ENCODE peak calls at places on chromosomes 13 and 19, in six cellular contexts. One of them, this sample, is unnamed.

GRCh38 chr19:49149652-49150105 is 5.5 kb downstream of the HRC start:
- DNase-seq in H1: peak
- DNase-seq in HepG2: peak
- DNase-seq in HCT116: peak
- DNase-seq in K562: peak
- DNase-seq in SK-N-SH: peak
- DNase-seq in this sample: peak

GRCh38 chr13:32315255-32316029 is at the start of the genes BRCA2 and ZAR1L:
- DNase-seq in HepG2: peak
- DNase-seq in H1: peak
- DNase-seq in SK-N-SH: peak
- DNase-seq in K562: peak
- DNase-seq in HCT116: peak
- DNase-seq in this sample: peak

GRCh38 chr19:2337329-2337707 is 8.8 kb downstream of the SPPL2B start:
- DNase-seq in H1: peak
- DNase-seq in SK-N-SH: peak
- DNase-seq in K562: no peak
- DNase-seq in HCT116: no peak
- DNase-seq in HepG2: peak
- DNase-seq in this sample: no peak

GRCh38 chr19:15469513-15470297 is 5.4 kb upstream of the RASAL3 start:
- DNase-seq in HCT116: no peak
- DNase-seq in SK-N-SH: peak
- DNase-seq in HepG2: no peak
- DNase-seq in H1: peak
- DNase-seq in K562: no peak
- DNase-seq in this sample: no peak

GRCh38 chr13:111388851-111389500 is 68.5 kb downstream of the TEX29 start:
- DNase-seq in SK-N-SH: no peak
- DNase-seq in H1: no peak
- DNase-seq in K562: no peak
- DNase-seq in HepG2: no peak
- DNase-seq in HCT116: no peak
- DNase-seq in this sample: no peak

GRCh38 chr19:8320564-8321066 is 560 bp downstream of the NDUFA7 start:
- DNase-seq in HepG2: peak
- DNase-seq in K562: peak
- DNase-seq in H1: no peak
- DNase-seq in HCT116: no peak
- DNase-seq in SK-N-SH: no peak
- DNase-seq in this sample: no peak

GRCh38 chr13:39405596-39405995 is 197.4 kb downstream of the LHFPL6 start:
- DNase-seq in HepG2: no peak
- DNase-seq in HCT116: no peak
- DNase-seq in SK-N-SH: no peak
- DNase-seq in H1: no peak
- DNase-seq in K562: no peak
- DNase-seq in this sample: no peak

GRCh38 chr13:41694902-41695301 is 237.6 kb downstream of the RGCC start:
- DNase-seq in H1: no peak
- DNase-seq in SK-N-SH: no peak
- DNase-seq in K562: peak
- DNase-seq in HepG2: no peak
- DNase-seq in HCT116: peak
- DNase-seq in this sample: no peak

GRCh38 chr13:110546933-110547332 is 14.6 kb downstream of the RAB20 start:
- DNase-seq in H1: no peak
- DNase-seq in K562: no peak
- DNase-seq in HepG2: peak
- DNase-seq in HCT116: peak
- DNase-seq in SK-N-SH: no peak
- DNase-seq in this sample: no peak

DNA sequence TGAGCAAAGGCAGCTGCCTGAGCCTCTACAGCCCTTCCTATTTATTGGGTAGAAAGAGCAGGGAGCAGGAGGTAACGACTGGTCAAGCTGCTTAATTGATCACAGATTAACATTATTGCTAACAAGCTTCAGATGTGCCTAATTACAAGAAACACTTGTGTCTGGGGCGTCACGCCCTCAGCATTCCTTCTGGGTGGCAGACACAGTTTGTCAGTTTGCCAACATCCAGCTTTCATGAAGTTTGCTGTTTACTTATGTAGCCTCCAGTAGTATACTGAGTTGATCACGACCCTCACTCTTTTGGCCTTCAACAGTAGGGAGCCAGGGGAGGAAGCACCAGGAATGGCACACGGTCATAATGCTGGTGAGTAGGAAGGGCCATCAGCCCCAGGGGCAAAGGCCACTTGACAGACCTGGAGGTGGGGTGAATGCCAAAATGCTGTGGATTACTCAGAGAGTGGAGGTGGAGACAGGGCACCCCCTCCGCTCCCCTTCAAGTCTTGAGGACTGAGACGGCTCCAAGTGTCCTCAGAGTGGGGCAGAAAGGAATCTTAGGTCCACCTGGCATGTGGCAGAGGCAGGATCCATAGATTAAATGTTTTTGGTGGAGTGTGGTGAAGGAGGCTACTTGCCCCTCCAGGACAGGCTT is 34.9 kb upstream of the PSPC1 start:
- DNase-seq in H1: no peak
- DNase-seq in HepG2: no peak
- DNase-seq in K562: no peak
- DNase-seq in SK-N-SH: no peak
- DNase-seq in HCT116: no peak
- DNase-seq in this sample: no peak
- TF ChIP-seq JUND in H1: no peak
- TF ChIP-seq JUND in HepG2: no peak
- TF ChIP-seq JUND in K562: no peak
- TF ChIP-seq JUND in SK-N-SH: no peak
- TF ChIP-seq JUND in HCT116: no peak
- TF ChIP-seq JUND in this sample: no peak

GRCh38 chr13:30856004-30856790 is 49.9 kb upstream of the MEDAG start:
- DNase-seq in K562: no peak
- DNase-seq in SK-N-SH: no peak
- DNase-seq in H1: no peak
- DNase-seq in HCT116: no peak
- DNase-seq in HepG2: no peak
- DNase-seq in this sample: no peak
- TF ChIP-seq JUND in K562: no peak
- TF ChIP-seq JUND in SK-N-SH: no peak
- TF ChIP-seq JUND in H1: no peak
- TF ChIP-seq JUND in HCT116: no peak
- TF ChIP-seq JUND in HepG2: no peak
- TF ChIP-seq JUND in this sample: no peak

DNA sequence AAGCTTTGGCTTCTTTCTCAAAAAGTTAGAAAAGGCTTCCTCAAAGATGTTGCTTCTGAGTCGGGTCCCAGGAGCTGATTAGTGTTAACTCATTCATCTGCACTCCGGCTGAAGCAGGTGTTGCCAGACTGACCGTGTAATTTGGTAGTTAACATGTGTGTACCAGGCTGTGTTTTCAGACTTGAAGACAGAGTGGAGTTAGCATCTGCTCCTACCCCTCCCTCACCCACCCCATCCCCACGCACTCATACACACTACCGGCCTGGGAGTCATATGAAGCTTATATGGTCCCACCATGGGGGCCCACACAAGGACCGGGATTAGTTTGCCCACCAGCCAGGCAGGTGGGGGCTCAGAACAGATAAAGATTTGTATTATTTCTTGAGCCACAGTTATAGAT is 111.5 kb downstream of the DNAJC15 start:
- DNase-seq in HCT116: no peak
- DNase-seq in H1: no peak
- DNase-seq in SK-N-SH: no peak
- DNase-seq in HepG2: no peak
- DNase-seq in K562: no peak
- DNase-seq in this sample: no peak
- TF ChIP-seq JUND in HCT116: no peak
- TF ChIP-seq JUND in H1: no peak
- TF ChIP-seq JUND in SK-N-SH: no peak
- TF ChIP-seq JUND in HepG2: no peak
- TF ChIP-seq JUND in K562: no peak
- TF ChIP-seq JUND in this sample: no peak

DNA sequence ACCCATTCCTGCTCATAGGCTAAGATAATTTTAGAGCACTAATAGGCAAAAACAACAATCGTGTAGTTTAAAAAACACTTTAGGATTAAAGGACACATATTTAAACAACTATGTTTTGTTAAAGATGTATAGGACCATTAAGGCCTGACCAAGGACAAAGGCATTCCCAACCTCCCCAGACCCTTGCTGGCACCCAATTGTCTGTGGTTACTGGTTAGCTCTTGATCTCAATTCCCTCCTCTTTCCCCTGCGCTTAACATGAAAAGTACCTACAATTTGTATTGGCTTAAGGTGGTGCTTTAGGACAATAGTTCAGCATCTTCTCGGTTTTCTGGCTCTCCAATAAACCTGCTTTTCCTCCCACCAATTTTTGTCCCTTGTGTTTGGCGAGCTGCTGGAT is 51.0 kb downstream of the TEX26 start:
- DNase-seq in HepG2: no peak
- DNase-seq in SK-N-SH: no peak
- DNase-seq in H1: no peak
- DNase-seq in HCT116: no peak
- DNase-seq in K562: no peak
- DNase-seq in this sample: no peak
- TF ChIP-seq JUND in HepG2: no peak
- TF ChIP-seq JUND in SK-N-SH: no peak
- TF ChIP-seq JUND in H1: no peak
- TF ChIP-seq JUND in HCT116: no peak
- TF ChIP-seq JUND in K562: no peak
- TF ChIP-seq JUND in this sample: no peak

DNA sequence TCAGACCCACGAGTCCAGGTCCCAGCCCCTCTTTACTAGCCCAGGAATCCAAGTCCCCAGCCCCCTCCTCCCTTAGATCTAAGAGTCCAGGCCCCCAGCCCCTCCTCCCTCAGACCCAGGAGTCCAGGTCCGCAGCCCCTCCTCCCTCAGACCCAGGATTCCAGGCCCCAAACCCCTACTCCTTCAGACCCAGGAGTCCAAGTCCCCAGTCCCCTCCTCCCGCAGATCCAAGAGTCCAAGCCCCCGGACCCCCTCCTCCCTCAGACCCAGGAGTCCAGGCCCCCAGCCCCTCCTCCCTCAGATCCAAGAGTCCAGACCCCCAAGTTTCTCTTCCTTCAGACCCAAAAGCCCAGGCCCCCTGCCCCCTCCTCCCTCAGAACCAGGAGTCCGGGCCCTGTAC is 11.5 kb downstream of the SPACA6 start:
- DNase-seq in H1: no peak
- DNase-seq in K562: no peak
- DNase-seq in HCT116: no peak
- DNase-seq in HepG2: no peak
- DNase-seq in SK-N-SH: no peak
- DNase-seq in this sample: no peak
- TF ChIP-seq JUND in H1: no peak
- TF ChIP-seq JUND in K562: no peak
- TF ChIP-seq JUND in HCT116: no peak
- TF ChIP-seq JUND in HepG2: no peak
- TF ChIP-seq JUND in SK-N-SH: no peak
- TF ChIP-seq JUND in this sample: no peak

GRCh38 chr19:47179643-47180310 is 49.1 kb downstream of the SAE1 start:
- DNase-seq in HCT116: no peak
- DNase-seq in K562: no peak
- DNase-seq in H1: no peak
- DNase-seq in HepG2: no peak
- DNase-seq in SK-N-SH: no peak
- DNase-seq in this sample: no peak

GRCh38 chr19:47172666-47173455 is 42.2 kb downstream of the SAE1 start:
- DNase-seq in H1: no peak
- DNase-seq in HCT116: no peak
- DNase-seq in K562: no peak
- DNase-seq in HepG2: no peak
- DNase-seq in SK-N-SH: no peak
- DNase-seq in this sample: no peak

GRCh38 chr19:47176071-47176626 is 45.5 kb downstream of the SAE1 start:
- DNase-seq in SK-N-SH: no peak
- DNase-seq in HCT116: no peak
- DNase-seq in K562: no peak
- DNase-seq in HepG2: no peak
- DNase-seq in H1: no peak
- DNase-seq in this sample: no peak

DNA sequence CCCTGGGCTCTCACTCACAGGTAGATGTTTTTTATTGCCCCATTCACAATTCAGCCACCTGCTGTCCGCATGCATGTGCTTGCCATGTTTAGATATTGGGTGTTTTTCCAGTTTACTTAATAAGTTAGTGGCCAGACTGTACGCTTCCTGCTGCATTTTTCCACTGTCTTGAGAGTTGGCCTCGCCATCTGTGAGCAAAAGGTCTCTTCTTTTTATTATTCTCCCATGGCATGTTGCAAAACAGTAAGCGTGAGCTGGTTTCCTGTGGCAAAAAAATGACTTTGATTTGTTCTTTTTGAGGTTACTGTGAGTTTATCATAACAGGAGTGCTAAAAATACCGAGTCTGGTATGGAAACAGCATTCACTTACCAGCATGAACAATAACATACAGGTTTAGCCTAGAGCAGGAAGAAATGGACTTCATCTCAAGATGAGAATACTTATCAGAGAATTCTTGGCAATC is 46.0 kb downstream of the SAE1 start:
- DNase-seq in HCT116: no peak
- DNase-seq in K562: no peak
- DNase-seq in H1: no peak
- DNase-seq in SK-N-SH: no peak
- DNase-seq in HepG2: no peak
- DNase-seq in this sample: no peak
- TF ChIP-seq JUND in HCT116: no peak
- TF ChIP-seq JUND in K562: no peak
- TF ChIP-seq JUND in H1: no peak
- TF ChIP-seq JUND in SK-N-SH: no peak
- TF ChIP-seq JUND in HepG2: no peak
- TF ChIP-seq JUND in this sample: no peak

DNA sequence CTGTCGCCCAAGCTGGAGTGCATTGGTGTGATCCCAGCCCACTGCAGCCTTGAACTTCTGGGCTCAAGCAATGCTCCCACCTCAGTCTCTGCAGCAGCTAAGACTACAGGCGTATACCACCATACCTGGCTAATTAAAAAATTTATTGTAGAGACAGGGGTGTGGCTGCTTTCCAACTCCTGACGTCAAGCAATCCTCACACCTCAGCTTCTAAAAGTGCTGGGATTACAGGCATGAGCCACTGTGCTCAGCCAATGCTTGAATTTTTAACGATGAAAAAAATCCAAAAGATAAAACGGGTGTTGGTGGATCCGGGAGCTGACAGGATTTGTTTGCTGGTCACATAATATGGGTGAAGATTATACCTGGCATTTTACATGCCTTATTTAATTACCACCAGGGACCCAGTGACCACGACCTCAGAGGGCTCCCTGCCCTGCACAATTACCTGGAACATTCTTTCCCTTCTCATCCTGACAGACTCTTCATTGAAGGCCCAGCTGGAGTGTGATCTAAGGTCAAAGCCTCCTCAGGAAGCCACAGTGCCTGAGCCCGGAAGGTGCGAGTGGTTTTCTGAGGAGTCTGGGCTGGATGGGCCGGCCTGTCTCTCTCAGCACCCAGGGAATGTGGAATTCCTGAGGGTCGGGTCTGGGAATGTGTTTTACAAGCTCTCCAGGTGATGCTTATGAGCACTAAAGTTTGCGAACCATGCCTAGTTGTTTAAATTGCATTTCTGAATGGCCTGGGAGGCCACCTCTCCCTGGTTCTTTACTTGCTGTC is 193.3 kb downstream of the USP12 start:
- DNase-seq in H1: no peak
- DNase-seq in K562: no peak
- DNase-seq in HCT116: no peak
- DNase-seq in HepG2: no peak
- DNase-seq in SK-N-SH: no peak
- DNase-seq in this sample: no peak
- TF ChIP-seq JUND in H1: no peak
- TF ChIP-seq JUND in K562: no peak
- TF ChIP-seq JUND in HCT116: no peak
- TF ChIP-seq JUND in HepG2: no peak
- TF ChIP-seq JUND in SK-N-SH: no peak
- TF ChIP-seq JUND in this sample: no peak

GRCh38 chr19:47723573-47723923 is 10.3 kb downstream of the EHD2 start:
- DNase-seq in HepG2: peak
- DNase-seq in HCT116: no peak
- DNase-seq in SK-N-SH: no peak
- DNase-seq in H1: no peak
- DNase-seq in K562: no peak
- DNase-seq in this sample: peak
- TF ChIP-seq JUND in HepG2: no peak
- TF ChIP-seq JUND in HCT116: no peak
- TF ChIP-seq JUND in SK-N-SH: no peak
- TF ChIP-seq JUND in H1: no peak
- TF ChIP-seq JUND in K562: peak
- TF ChIP-seq JUND in this sample: no peak

This sample was measured in T47D.